ENCODE peak calls at places on chromosome 2, in four cellular contexts. G is HFFc6; B is NAMALWA; I is stimulated activated CD8-positive, alpha-beta memory T cell treated with anti-CD3 and anti-CD28 coated beads, Interleukin-15, amount 100 ng/mL, for 24 hours. N is an unnamed sample.

GRCh38 chr2:160006466-160006865 is 55.9 kb downstream of the PLA2R1 start:
- DNase-seq in G (no peak), B (no peak), I (no peak), N (no peak)

GRCh38 chr2:65299246-65299645 is 71.6 kb downstream of the ACTR2 start:
- DNase-seq in G (peak), B (no peak), I (no peak), N (peak)

GRCh38 chr2:105546623-105546964 is 147.7 kb upstream of the FHL2 start:
- DNase-seq in G (no peak), B (no peak), I (no peak), N (no peak)

GRCh38 chr2:28407976-28408690 is 15.5 kb downstream of the FOSL2 start:
- DNase-seq in G (no peak), B (no peak), I (no peak), N (no peak)

GRCh38 chr2:644871-645270 is 32.3 kb downstream of the TMEM18 start:
- DNase-seq in G (no peak), B (no peak), I (no peak), N (no peak)

GRCh38 chr2:219684721-219685689 is 57.6 kb downstream of the SLC4A3 start:
- DNase-seq in G (no peak), B (peak), I (no peak), N (peak)

GRCh38 chr2:213125646-213126347 is 25.6 kb downstream of the IKZF2 start:
- DNase-seq in G (no peak), B (no peak), I (no peak), N (no peak)

GRCh38 chr2:168948621-168949212 is 47.6 kb downstream of the G6PC2 start:
- DNase-seq in G (no peak), B (peak), I (no peak), N (no peak)

GRCh38 chr2:165632594-165632993 is 161.5 kb downstream of the GALNT3 start:
- DNase-seq in G (no peak), B (no peak), I (no peak), N (no peak)

GRCh38 chr2:109242654-109243331 is 113.8 kb downstream of the SH3RF3 start:
- DNase-seq in G (peak), B (no peak), I (no peak), N (no peak)

GRCh38 chr2:128312411-128312810 is 6.3 kb downstream of the HS6ST1 start:
- DNase-seq in G (no peak), B (no peak), I (no peak), N (no peak)

N was measured in activated CD4-positive, alpha-beta T cell treated with anti-CD3 and anti-CD28 coated beads, Interleukin-2, amount 50 U/mL, for 24 hours.